ENCODE peak calls at places on chromosomes 12 and 14, in four cellular contexts. One of them, this sample, is unnamed.

GRCh38 chr12:124778411-124778810 is 85.3 kb downstream of the SCARB1 start:
- DNase-seq in ovary: no peak
- DNase-seq in A549: no peak
- DNase-seq in body of pancreas: no peak
- DNase-seq in this sample: no peak

GRCh38 chr12:57738661-57739237 is at the start of gene AGAP2:
- DNase-seq in ovary: no peak
- DNase-seq in A549: no peak
- DNase-seq in body of pancreas: no peak
- DNase-seq in this sample: no peak

GRCh38 chr14:72907327-72907826 is 13.5 kb upstream of the DPF3 start:
- DNase-seq in ovary: no peak
- DNase-seq in A549: no peak
- DNase-seq in body of pancreas: no peak
- DNase-seq in this sample: peak

GRCh38 chr14:71103662-71104484 is 196.6 kb downstream of the PCNX1 start:
- DNase-seq in ovary: no peak
- DNase-seq in A549: peak
- DNase-seq in body of pancreas: no peak
- DNase-seq in this sample: peak

GRCh38 chr12:15629761-15630160 is 159.4 kb downstream of the EPS8 start:
- DNase-seq in ovary: no peak
- DNase-seq in A549: no peak
- DNase-seq in body of pancreas: no peak
- DNase-seq in this sample: no peak

GRCh38 chr14:99701260-99701659 is 17.2 kb downstream of the CYP46A1 start:
- DNase-seq in ovary: no peak
- DNase-seq in A549: no peak
- DNase-seq in body of pancreas: no peak
- DNase-seq in this sample: no peak

GRCh38 chr14:70213721-70214282 is 25.1 kb upstream of the SLC8A3 start:
- DNase-seq in ovary: no peak
- DNase-seq in A549: no peak
- DNase-seq in body of pancreas: no peak
- DNase-seq in this sample: no peak

GRCh38 chr12:12017135-12017581 is 53.6 kb upstream of the BCL2L14 start:
- DNase-seq in ovary: no peak
- DNase-seq in A549: no peak
- DNase-seq in body of pancreas: no peak
- DNase-seq in this sample: no peak

GRCh38 chr12:32944195-32944594 is 47.6 kb upstream of the PKP2 start:
- DNase-seq in ovary: no peak
- DNase-seq in A549: peak
- DNase-seq in body of pancreas: no peak
- DNase-seq in this sample: no peak

GRCh38 chr12:6535697-6535946 is 1.3 kb downstream of the GAPDH start:
- DNase-seq in ovary: no peak
- DNase-seq in A549: no peak
- DNase-seq in body of pancreas: no peak
- DNase-seq in this sample: no peak

GRCh38 chr12:6535960-6536847 is 1.9 kb downstream of the GAPDH start:
- DNase-seq in ovary: no peak
- DNase-seq in A549: no peak
- DNase-seq in body of pancreas: no peak
- DNase-seq in this sample: peak

GRCh38 chr12:6534158-6534913 is at the start of gene GAPDH:
- DNase-seq in ovary: peak
- DNase-seq in A549: peak
- DNase-seq in body of pancreas: peak
- DNase-seq in this sample: peak

GRCh38 chr12:6533653-6534157 is 612 bp upstream of the GAPDH start:
- DNase-seq in ovary: peak
- DNase-seq in A549: peak
- DNase-seq in body of pancreas: peak
- DNase-seq in this sample: peak

DNA sequence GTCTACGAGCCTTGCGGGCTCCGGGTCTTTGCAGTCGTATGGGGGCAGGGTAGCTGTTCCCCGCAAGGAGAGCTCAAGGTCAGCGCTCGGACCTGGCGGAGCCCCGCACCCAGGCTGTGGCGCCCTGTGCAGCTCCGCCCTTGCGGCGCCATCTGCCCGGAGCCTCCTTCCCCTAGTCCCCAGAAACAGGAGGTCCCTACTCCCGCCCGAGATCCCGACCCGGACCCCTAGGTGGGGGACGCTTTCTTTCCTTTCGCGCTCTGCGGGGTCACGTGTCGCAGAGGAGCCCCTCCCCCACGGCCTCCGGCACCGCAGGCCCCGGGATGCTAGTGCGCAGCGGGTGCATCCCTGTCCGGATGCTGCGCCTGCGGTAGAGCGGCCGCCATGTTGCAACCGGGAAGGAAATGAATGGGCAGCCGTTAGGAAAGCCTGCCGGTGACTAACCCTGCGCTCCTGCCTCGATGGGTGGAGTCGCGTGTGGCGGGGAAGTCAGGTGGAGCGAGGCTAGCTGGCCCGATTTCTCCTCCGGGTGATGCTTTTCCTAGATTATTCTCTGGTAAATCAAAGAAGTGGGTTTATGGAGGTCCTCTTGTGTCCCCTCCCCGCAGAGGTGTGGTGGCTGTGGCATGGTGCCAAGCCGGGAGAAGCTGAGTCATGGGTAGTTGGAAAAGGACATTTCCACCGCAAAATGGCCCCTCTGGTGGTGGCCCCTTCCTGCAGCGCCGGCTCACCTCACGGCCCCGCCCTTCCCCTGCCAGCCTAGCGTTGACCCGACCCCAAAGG is 788 bp downstream of the GAPDH start:
- DNase-seq in ovary: peak
- DNase-seq in A549: peak
- DNase-seq in body of pancreas: peak
- DNase-seq in this sample: peak
- TF ChIP-seq POLR2A in ovary: peak
- TF ChIP-seq POLR2A in A549: peak
- TF ChIP-seq POLR2A in body of pancreas: no peak
- TF ChIP-seq POLR2A in this sample: no peak

GRCh38 chr12:24226745-24227350 is 277.4 kb upstream of the SOX5 start:
- DNase-seq in ovary: no peak
- DNase-seq in A549: no peak
- DNase-seq in body of pancreas: no peak
- DNase-seq in this sample: no peak

GRCh38 chr12:24222968-24223367 is 273.5 kb upstream of the SOX5 start:
- DNase-seq in ovary: no peak
- DNase-seq in A549: no peak
- DNase-seq in body of pancreas: no peak
- DNase-seq in this sample: no peak

GRCh38 chr12:24227550-24227949 is 278.1 kb upstream of the SOX5 start:
- DNase-seq in ovary: no peak
- DNase-seq in A549: no peak
- DNase-seq in body of pancreas: no peak
- DNase-seq in this sample: no peak

GRCh38 chr12:24228371-24228770 is 278.9 kb upstream of the SOX5 start:
- DNase-seq in ovary: no peak
- DNase-seq in A549: no peak
- DNase-seq in body of pancreas: no peak
- DNase-seq in this sample: no peak

DNA sequence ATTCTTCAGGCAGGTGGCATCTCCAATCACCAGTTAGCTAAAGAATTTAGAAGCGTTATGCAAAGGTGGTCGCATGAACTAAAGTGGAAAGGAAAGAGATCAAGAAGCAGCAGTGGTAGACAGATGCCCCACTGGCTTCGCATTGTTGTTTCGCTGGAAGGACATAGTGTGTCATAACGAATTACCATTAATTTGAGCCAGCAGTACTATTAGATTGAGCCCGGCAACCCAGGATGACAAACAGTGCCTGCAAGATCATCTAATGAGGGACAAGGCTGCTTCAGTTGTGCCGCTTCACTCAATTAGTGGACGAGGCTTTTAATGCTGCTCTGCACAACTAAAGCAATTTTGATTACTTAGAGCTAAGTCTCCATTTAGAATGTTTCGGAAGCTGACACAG is 274.5 kb upstream of the SOX5 start:
- DNase-seq in ovary: no peak
- DNase-seq in A549: no peak
- DNase-seq in body of pancreas: no peak
- DNase-seq in this sample: no peak
- TF ChIP-seq POLR2A in ovary: no peak
- TF ChIP-seq POLR2A in A549: no peak
- TF ChIP-seq POLR2A in body of pancreas: no peak
- TF ChIP-seq POLR2A in this sample: no peak

DNA sequence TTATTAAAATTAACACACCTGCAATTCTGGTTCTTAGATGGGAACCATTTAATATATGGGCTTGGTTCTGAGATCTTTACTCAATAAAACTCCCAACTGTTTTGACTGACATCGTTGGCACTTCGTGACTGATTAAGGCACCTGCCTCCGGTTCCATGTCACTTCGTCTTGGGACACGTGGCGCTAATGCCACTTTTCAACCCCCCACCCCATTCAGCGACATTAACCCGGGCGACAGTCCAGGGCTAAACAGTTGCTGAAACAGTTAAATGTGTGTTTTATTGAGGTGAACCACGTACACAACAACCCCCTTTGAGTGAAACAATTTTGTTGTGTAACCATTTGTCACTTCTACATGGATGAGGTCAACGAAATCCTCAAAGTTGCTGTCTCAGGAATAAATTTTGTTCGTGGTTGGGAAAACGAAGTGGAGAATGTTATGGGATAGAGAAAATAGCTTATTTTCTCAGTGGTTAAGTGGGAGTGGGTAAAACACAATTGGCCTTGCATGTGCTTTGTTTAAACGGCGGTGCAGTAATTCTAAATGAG is 9.9 kb upstream of the SLC38A2 start:
- DNase-seq in ovary: peak
- DNase-seq in A549: no peak
- DNase-seq in body of pancreas: peak
- DNase-seq in this sample: no peak
- TF ChIP-seq POLR2A in ovary: no peak
- TF ChIP-seq POLR2A in A549: no peak
- TF ChIP-seq POLR2A in body of pancreas: no peak
- TF ChIP-seq POLR2A in this sample: no peak

GRCh38 chr14:102911541-102911951 is 10.9 kb upstream of the AMN start:
- DNase-seq in ovary: no peak
- DNase-seq in A549: no peak
- DNase-seq in body of pancreas: no peak
- DNase-seq in this sample: no peak

GRCh38 chr14:102911991-102912761 is 10.3 kb upstream of the AMN start:
- DNase-seq in ovary: no peak
- DNase-seq in A549: no peak
- DNase-seq in body of pancreas: no peak
- DNase-seq in this sample: no peak

GRCh38 chr14:102915292-102916110 is 7.0 kb upstream of the AMN start:
- DNase-seq in ovary: no peak
- DNase-seq in A549: no peak
- DNase-seq in body of pancreas: no peak
- DNase-seq in this sample: no peak

GRCh38 chr14:102914474-102915291 is 7.8 kb upstream of the AMN start:
- DNase-seq in ovary: no peak
- DNase-seq in A549: no peak
- DNase-seq in body of pancreas: no peak
- DNase-seq in this sample: no peak

DNA sequence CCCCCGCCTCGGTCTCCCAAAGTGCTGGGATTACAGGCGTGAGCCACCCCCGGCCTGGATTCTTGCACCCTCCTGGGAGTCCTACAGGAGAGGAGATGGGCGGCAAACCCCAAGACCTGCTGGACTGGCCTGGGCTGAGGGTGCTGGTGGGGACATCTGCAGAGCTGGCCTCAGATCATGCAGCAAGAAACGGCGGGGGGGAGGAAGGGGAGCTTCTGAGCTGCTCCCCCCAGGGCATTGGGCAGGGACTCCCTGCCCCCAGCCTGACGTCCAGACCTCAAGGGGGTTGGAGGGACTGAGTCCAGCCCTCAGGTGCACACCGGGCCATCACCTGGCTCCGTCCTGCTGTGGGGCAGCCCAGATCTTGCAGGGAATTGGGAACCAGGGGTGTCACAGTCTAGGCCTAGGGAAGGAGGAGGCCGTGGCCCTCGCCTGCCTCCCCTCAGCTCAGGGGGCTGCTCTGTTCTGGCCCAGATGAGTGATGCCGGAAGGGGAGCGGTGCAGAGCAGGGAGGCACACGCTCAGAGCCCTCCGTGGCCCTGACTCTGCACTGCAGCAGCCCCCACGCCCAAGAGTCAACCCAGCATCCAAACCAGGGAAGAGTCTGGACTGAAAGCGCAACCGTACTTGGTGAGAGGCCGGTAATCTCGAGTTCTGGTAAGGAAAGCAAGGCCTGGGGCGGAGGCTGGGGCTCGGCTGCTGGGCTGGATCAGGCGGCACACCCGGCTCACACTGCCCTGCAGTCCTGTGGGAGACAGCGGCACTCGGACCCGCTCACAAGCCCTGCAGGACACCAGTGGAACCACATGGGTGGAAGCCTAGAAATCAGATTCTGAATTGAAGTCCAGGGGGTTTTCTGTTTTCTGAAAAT is 8.9 kb upstream of the AMN start:
- DNase-seq in ovary: no peak
- DNase-seq in A549: peak
- DNase-seq in body of pancreas: no peak
- DNase-seq in this sample: no peak
- TF ChIP-seq POLR2A in ovary: no peak
- TF ChIP-seq POLR2A in A549: no peak
- TF ChIP-seq POLR2A in body of pancreas: no peak
- TF ChIP-seq POLR2A in this sample: no peak

DNA sequence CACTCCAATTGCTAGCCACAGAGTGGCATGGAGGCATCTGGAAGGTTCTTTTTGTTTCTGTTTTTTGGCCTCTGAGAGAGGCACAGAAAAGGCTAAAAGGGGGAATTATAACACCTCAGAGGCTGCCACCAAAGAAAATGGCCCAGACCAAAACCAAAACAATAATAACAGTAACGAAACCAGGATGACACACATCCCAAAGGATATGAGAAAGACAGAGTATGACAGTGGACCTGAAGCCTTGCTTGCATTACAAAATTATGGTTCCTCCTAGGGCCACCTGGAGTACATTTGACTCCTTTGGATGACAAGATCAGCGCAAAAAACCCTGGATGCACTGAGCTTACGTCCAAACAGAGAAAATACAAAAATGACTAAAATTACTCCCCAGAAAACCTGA is 152.7 kb downstream of the AEBP2 start:
- DNase-seq in ovary: no peak
- DNase-seq in A549: no peak
- DNase-seq in body of pancreas: no peak
- DNase-seq in this sample: no peak
- TF ChIP-seq POLR2A in ovary: no peak
- TF ChIP-seq POLR2A in A549: no peak
- TF ChIP-seq POLR2A in body of pancreas: no peak
- TF ChIP-seq POLR2A in this sample: no peak

GRCh38 chr12:31324845-31325523 is 966 bp downstream of the SINHCAF start:
- DNase-seq in ovary: peak
- DNase-seq in A549: peak
- DNase-seq in body of pancreas: peak
- DNase-seq in this sample: peak
- TF ChIP-seq POLR2A in ovary: peak
- TF ChIP-seq POLR2A in A549: no peak
- TF ChIP-seq POLR2A in body of pancreas: peak
- TF ChIP-seq POLR2A in this sample: no peak

GRCh38 chr12:76032043-76032981 is 736 bp upstream of the PHLDA1 start:
- DNase-seq in ovary: peak
- DNase-seq in A549: peak
- DNase-seq in body of pancreas: peak
- DNase-seq in this sample: peak
- TF ChIP-seq POLR2A in ovary: no peak
- TF ChIP-seq POLR2A in A549: no peak
- TF ChIP-seq POLR2A in body of pancreas: no peak
- TF ChIP-seq POLR2A in this sample: peak

This sample was measured in erythroblast.